ENCODE peak calls at places on chromosome 6, in ten cellular contexts. Y, Z, U, J, X, P, R, A, V and F are unnamed samples.

GRCh38 chr6:139981810-139982550 is 607.5 kb upstream of the CITED2 start:
- DNase-seq in Y (no peak), Z (no peak), U (no peak), J (peak), X (no peak), P (no peak), R (no peak), A (peak), V (peak), F (no peak)

GRCh38 chr6:31541059-31541657 is 645 bp downstream of the DDX39B start:
- DNase-seq in Y (peak), Z (no peak), U (no peak), J (peak), X (no peak), P (no peak), R (no peak), A (peak), V (peak), F (peak)

GRCh38 chr6:4435981-4436445 is 300.6 kb upstream of the ECI2 start:
- DNase-seq in Y (no peak), Z (no peak), U (no peak), J (no peak), X (no peak), P (no peak), R (no peak), A (no peak), V (no peak), F (no peak)

GRCh38 chr6:157912326-157912725 is 69.3 kb upstream of the SYNJ2 start:
- DNase-seq in Y (no peak), Z (no peak), U (peak), J (no peak), X (no peak), P (no peak), R (no peak), A (peak), V (peak), F (no peak)

GRCh38 chr6:148743476-148743875 is 3.4 kb upstream of the UST start:
- DNase-seq in Y (no peak), Z (no peak), U (no peak), J (no peak), X (no peak), P (no peak), R (no peak), A (no peak), V (no peak), F (no peak)

GRCh38 chr6:20797597-20797996 is 263.3 kb downstream of the CDKAL1 start:
- DNase-seq in Y (no peak), Z (no peak), U (no peak), J (no peak), X (no peak), P (no peak), R (no peak), A (no peak), V (no peak), F (no peak)

GRCh38 chr6:44456070-44456965 is 68.8 kb downstream of the CDC5L start:
- DNase-seq in Y (no peak), Z (no peak), U (peak), J (peak), X (no peak), P (peak), R (no peak), A (peak), V (peak), F (peak)

GRCh38 chr6:159979136-159979874 is 10.4 kb downstream of the IGF2R start:
- DNase-seq in Y (no peak), Z (no peak), U (no peak), J (no peak), X (peak), P (no peak), R (no peak), A (peak), V (no peak), F (peak)

GRCh38 chr6:39786636-39787035 is 5.5 kb upstream of the DAAM2 start:
- DNase-seq in Y (no peak), Z (no peak), U (no peak), J (no peak), X (no peak), P (no peak), R (no peak), A (no peak), V (no peak), F (no peak)

GRCh38 chr6:157834549-157834948 is 11.5 kb downstream of the SNX9 start:
- DNase-seq in Y (no peak), Z (no peak), U (no peak), J (no peak), X (no peak), P (no peak), R (no peak), A (no peak), V (no peak), F (no peak)

GRCh38 chr6:53673138-53673801 is 7.7 kb upstream of the KLHL31 start:
- DNase-seq in Y (no peak), Z (no peak), U (no peak), J (no peak), X (no peak), P (no peak), R (no peak), A (peak), V (peak), F (no peak)

GRCh38 chr6:3913077-3913957 is 64.1 kb downstream of the FAM50B start:
- DNase-seq in Y (peak), Z (no peak), U (peak), J (peak), X (no peak), P (no peak), R (no peak), A (peak), V (peak), F (no peak)

GRCh38 chr6:107237992-107238660 is 122.8 kb upstream of the BEND3 start:
- DNase-seq in Y (no peak), Z (no peak), U (no peak), J (no peak), X (no peak), P (no peak), R (no peak), A (no peak), V (peak), F (no peak)

GRCh38 chr6:26251354-26252081 is 113.5 kb upstream of the BTN3A2 start:
- DNase-seq in Y (peak), Z (peak), U (no peak), J (no peak), X (no peak), P (peak), R (peak), A (peak), V (peak), F (peak)